ENCODE peak calls at places on chromosome 7, in four cellular contexts. T is ovary, X is Caco-2, C is fibroblast of the aortic adventitia. I is an unnamed sample.

GRCh38 chr7:151520419-151521229 is 929 bp upstream of the RHEB start:
- DNase-seq in T (peak; percentile 67), X (peak; percentile 59), C (no peak), I (peak; percentile 11)

GRCh38 chr7:124162667-124163066 is 129.8 kb upstream of the TMEM229A start:
- DNase-seq in T (no peak), X (no peak), C (no peak), I (peak; percentile 3)

GRCh38 chr7:15832996-15833395 is 146.5 kb upstream of the MEOX2 start:
- DNase-seq in T (peak; percentile 67), X (no peak), C (peak; percentile 70), I (no peak)

GRCh38 chr7:113561446-113561845 is 357.4 kb downstream of the PPP1R3A start:
- DNase-seq in T (no peak), X (no peak), C (peak; percentile 29), I (peak; percentile 8)

GRCh38 chr7:144885453-144885852 is 49.6 kb upstream of the TPK1 start:
- DNase-seq in T (no peak), X (no peak), C (no peak), I (no peak)

GRCh38 chr7:14047709-14048399 is 58.4 kb upstream of the ETV1 start:
- DNase-seq in T (no peak), X (no peak), C (no peak), I (no peak)

GRCh38 chr7:159012353-159013069 is 132.2 kb downstream of the VIPR2 start:
- DNase-seq in T (peak; percentile 57), X (no peak), C (no peak), I (no peak)

GRCh38 chr7:889025-889390 is 12.7 kb downstream of the GET4 start:
- DNase-seq in T (no peak), X (no peak), C (no peak), I (no peak)

DNA sequence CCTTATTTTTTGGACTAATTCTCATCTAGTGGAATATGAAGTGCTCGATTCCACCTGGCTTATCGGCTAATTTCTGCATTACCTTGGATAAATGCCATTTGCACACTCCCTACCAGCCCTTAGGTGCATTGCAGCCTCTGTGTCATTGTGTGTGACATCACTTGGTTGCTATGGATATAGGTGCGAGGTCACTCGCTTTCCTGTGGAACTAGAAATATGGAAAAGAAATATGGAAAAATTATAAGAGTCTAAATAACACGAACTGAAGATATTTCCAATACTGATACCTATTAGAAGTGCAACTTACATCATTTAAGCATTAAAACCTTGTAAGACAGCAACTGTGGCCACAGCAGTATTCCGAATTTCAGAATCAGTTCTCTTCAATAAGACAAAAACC is 2.0 kb downstream of the YWHAG start:
- DNase-seq in T (no peak), X (no peak), C (peak; percentile 39), I (no peak)
- TF ChIP-seq CTCF in T (no peak), X (no peak), C (peak; percentile 9), I (no peak)

GRCh38 chr7:128891942-128892269 is 18.6 kb downstream of the KCP start:
- DNase-seq in T (peak; percentile 8), X (no peak), C (no peak), I (no peak)

GRCh38 chr7:128888756-128889095 is 21.8 kb downstream of the KCP start:
- DNase-seq in T (peak; percentile 7), X (no peak), C (no peak), I (no peak)

GRCh38 chr7:128891110-128891941 is 19.2 kb downstream of the KCP start:
- DNase-seq in T (peak; percentile 13), X (peak; percentile 79), C (no peak), I (no peak)

GRCh38 chr7:128889121-128889520 is 21.4 kb downstream of the KCP start:
- DNase-seq in T (no peak), X (no peak), C (no peak), I (no peak)

GRCh38 chr7:128890306-128891109 is 20.0 kb downstream of the KCP start:
- DNase-seq in T (peak; percentile 15), X (peak; percentile 75), C (no peak), I (no peak)
- H3K4me3 ChIP-seq in T (no peak overlapping the region), X (peak overlapping the region; percentile 51), C (no peak overlapping the region), I (no peak overlapping the region)

DNA sequence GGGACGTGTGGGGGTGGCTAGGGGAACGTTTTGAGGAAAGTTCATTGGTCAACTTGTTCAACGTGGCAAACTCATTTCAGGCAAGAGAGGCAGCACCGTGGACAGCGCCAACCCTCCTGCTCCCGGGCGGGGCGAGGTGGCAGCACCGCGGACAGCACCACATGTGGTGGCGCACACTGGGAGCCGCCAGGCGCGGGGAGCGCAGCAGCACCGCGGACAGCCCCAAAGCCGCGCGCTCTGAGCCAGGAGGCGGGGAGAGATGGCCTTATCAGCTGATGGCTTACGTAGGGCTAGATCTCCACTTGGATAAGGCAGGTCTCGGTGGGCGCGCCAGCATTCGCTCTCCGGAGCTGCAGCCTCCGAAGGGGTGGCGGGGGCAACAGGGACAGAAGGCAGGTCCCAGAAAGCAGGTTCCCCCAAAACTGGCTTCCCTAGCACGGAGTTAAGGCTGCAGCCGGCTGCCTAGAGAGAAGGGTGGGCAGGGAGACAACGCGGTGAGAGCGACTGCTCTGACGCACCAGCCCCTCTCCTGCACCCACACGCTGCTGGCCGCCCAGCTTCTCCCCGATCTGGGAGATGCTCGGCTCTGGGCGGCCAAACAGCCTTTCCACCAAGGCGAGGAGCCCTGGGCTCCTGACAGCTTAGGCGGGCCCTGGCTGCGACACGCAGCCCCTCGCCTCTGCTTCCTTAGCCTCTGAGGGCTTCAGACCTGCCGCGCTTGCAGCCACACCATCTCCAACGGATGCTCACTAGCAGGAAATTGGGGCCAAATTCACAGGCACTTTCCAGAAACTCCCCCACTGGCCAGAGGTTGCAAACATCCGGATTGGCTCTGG is at the start of gene HTR5A:
- DNase-seq in T (peak; percentile 57), X (peak; percentile 82), C (peak; percentile 80), I (peak; percentile 78)
- TF ChIP-seq CTCF in T (no peak), X (peak; percentile 11), C (peak; percentile 3), I (no peak)

GRCh38 chr7:37921876-37922275 is 1.4 kb downstream of the EPDR1 start:
- DNase-seq in T (no peak), X (no peak), C (no peak), I (no peak)
- H3K4me3 ChIP-seq in T (peak overlapping the region; percentile 79), X (no peak overlapping the region), C (peak overlapping the region; percentile 71), I (peak overlapping the region; percentile 62)

I was measured in AG10803.